ENCODE peak calls at places on chromosomes 5 and 9, in six cellular contexts. Z is psoas muscle; I is A549; S is PC-3; H is activated CD4-positive, alpha-beta T cell treated with anti-CD3 and anti-CD28 coated beads for 36 hours; V is pancreas. E is an unnamed sample.

GRCh38 chr5:97142521-97143254 is at the start of gene LIX1:
- ATAC-seq in I (peak), H (peak), Z (peak), V (peak), S (peak), E (peak)

GRCh38 chr9:127809002-127809561 is 6.4 kb downstream of the FPGS start:
- ATAC-seq in Z (no peak), V (no peak), H (peak), S (no peak), I (peak), E (no peak)

GRCh38 chr5:115072266-115073056 is 97.2 kb downstream of the TRIM36 start:
- ATAC-seq in Z (no peak), V (peak), I (no peak), H (no peak), S (no peak), E (no peak)

GRCh38 chr9:133129001-133129799 is 8.2 kb upstream of the RALGDS start:
- ATAC-seq in I (no peak), V (no peak), H (no peak), S (no peak), Z (no peak), E (no peak)

GRCh38 chr5:126998895-126999570 is 31.3 kb downstream of the MARCHF3 start:
- ATAC-seq in I (no peak), S (no peak), V (no peak), H (no peak), Z (no peak), E (no peak)

GRCh38 chr5:57199866-57200265 is 26.0 kb downstream of the GPBP1 start:
- ATAC-seq in I (no peak), S (no peak), V (no peak), H (peak), Z (no peak), E (no peak)

GRCh38 chr5:124059200-124059599 is 547.2 kb downstream of the CSNK1G3 start:
- ATAC-seq in Z (no peak), S (peak), V (no peak), H (no peak), I (no peak), E (no peak)

GRCh38 chr9:91302831-91303230 is 58.9 kb downstream of the AUH start:
- ATAC-seq in S (peak), H (no peak), I (peak), V (peak), Z (peak), E (no peak)

GRCh38 chr9:4943346-4943745 is 41.7 kb upstream of the JAK2 start:
- ATAC-seq in I (no peak), Z (no peak), H (no peak), V (no peak), S (no peak), E (no peak)

GRCh38 chr5:32044904-32045303 is 129.2 kb downstream of the GOLPH3 start:
- ATAC-seq in V (no peak), Z (no peak), S (peak), I (peak), H (no peak), E (no peak)